ENCODE peak calls at places on chromosomes 12 and 14, in four cellular contexts. H, S, X and O are unnamed samples.

GRCh38 chr14:59688224-59689170 is 111.9 kb upstream of the CCDC175 start:
- DNase-seq in X (no peak), S (peak; percentile 19), H (peak; percentile 9), O (peak; percentile 24)

GRCh38 chr12:115383668-115384067 is 699.7 kb upstream of the TBX3 start:
- DNase-seq in X (no peak), S (no peak), H (no peak), O (no peak)

GRCh38 chr14:74531467-74531866 is 37.9 kb downstream of the ISCA2 start:
- DNase-seq in S (peak; percentile 23), X (no peak), H (peak; percentile 37), O (peak; percentile 63)

GRCh38 chr12:56629459-56630179 is 507 bp downstream of the BAZ2A start:
- DNase-seq in X (no peak), H (peak; percentile 64), S (no peak), O (no peak)

GRCh38 chr14:53148612-53149202 is 4.4 kb downstream of the DDHD1 start:
- DNase-seq in H (no peak), X (peak; percentile 57), S (no peak), O (no peak)

GRCh38 chr14:62743569-62743968 is 301.7 kb downstream of the KCNH5 start:
- DNase-seq in H (no peak), X (no peak), S (no peak), O (no peak)

GRCh38 chr12:124506832-124507153 is 60.6 kb downstream of the NCOR2 start:
- DNase-seq in X (no peak), S (no peak), H (no peak), O (no peak)

GRCh38 chr14:89493877-89494634 is 77.0 kb upstream of the FOXN3 start:
- DNase-seq in S (no peak), X (peak; percentile 47), H (no peak), O (no peak)

GRCh38 chr14:90140956-90141316 is 79.1 kb downstream of the KCNK13 start:
- DNase-seq in H (no peak), X (no peak), S (no peak), O (no peak)

GRCh38 chr14:32932921-32933622 is 5.6 kb upstream of the NPAS3 start:
- DNase-seq in X (no peak), H (no peak), S (no peak), O (no peak)

GRCh38 chr12:111410229-111411186 is 4.8 kb downstream of the SH2B3 start:
- DNase-seq in X (no peak), S (no peak), H (no peak), O (no peak)

GRCh38 chr12:77608157-77608755 is 222.4 kb upstream of the NAV3 start:
- DNase-seq in H (no peak), S (no peak), X (no peak), O (no peak)

GRCh38 chr14:58177125-58177524 is 22.8 kb upstream of the ACTR10 start:
- DNase-seq in S (no peak), X (no peak), H (no peak), O (no peak)

GRCh38 chr12:56518570-56518969 is 3.0 kb upstream of the RBMS2 start:
- DNase-seq in X (no peak), H (no peak), S (no peak), O (no peak)

GRCh38 chr12:57519758-57520007 is 631 bp downstream of the DDIT3 start:
- DNase-seq in H (no peak), X (no peak), S (no peak), O (no peak)

GRCh38 chr14:92040431-92041040 is 677 bp upstream of the TRIP11 start:
- DNase-seq in S (no peak), H (peak; percentile 11), X (peak; percentile 25), O (peak; percentile 12)

GRCh38 chr12:58586762-58587161 is 333.5 kb downstream of the LRIG3 start:
- DNase-seq in X (no peak), S (no peak), H (no peak), O (no peak)

GRCh38 chr12:47080725-47081502 is 1.2 kb upstream of the AMIGO2 start:
- DNase-seq in H (peak; percentile 23), S (no peak), X (no peak), O (no peak)

GRCh38 chr12:57270966-57271470 is 20.0 kb upstream of the STAC3 start:
- DNase-seq in X (no peak), S (no peak), H (peak; percentile 48), O (no peak)

GRCh38 chr12:21892341-21892740 is 48.9 kb downstream of the ABCC9 start:
- DNase-seq in S (no peak), X (no peak), H (no peak), O (no peak)

GRCh38 chr12:51008329-51008728 is 17.9 kb downstream of the SLC11A2 start:
- DNase-seq in X (no peak), S (no peak), H (no peak), O (no peak)

GRCh38 chr12:109523071-109523470 is 45.6 kb downstream of the UBE3B start:
- DNase-seq in S (no peak), X (no peak), H (no peak), O (no peak)

GRCh38 chr14:69054030-69054429 is 74.9 kb upstream of the ACTN1 start:
- DNase-seq in X (no peak), S (no peak), H (no peak), O (no peak)

GRCh38 chr14:35365130-35366047 is 39.2 kb downstream of the NFKBIA start:
- DNase-seq in X (no peak), S (no peak), H (no peak), O (peak; percentile 54)

GRCh38 chr14:89292579-89293348 is 124.3 kb downstream of the FOXN3 start:
- DNase-seq in X (no peak), H (no peak), S (no peak), O (no peak)

GRCh38 chr12:8697120-8697475 is 693 bp upstream of the RIMKLB start:
- DNase-seq in X (no peak), S (no peak), H (no peak), O (no peak)

GRCh38 chr12:123483602-123484273 is 25.8 kb downstream of the SNRNP35 start:
- DNase-seq in X (no peak), H (no peak), S (no peak), O (no peak)

GRCh38 chr12:33438890-33439586 is 581 bp downstream of the SYT10 start:
- DNase-seq in X (no peak), S (no peak), H (peak; percentile 40), O (no peak)

GRCh38 chr14:57057803-57058202 is 210.9 kb downstream of the EXOC5 start:
- DNase-seq in H (no peak), S (no peak), X (no peak), O (no peak)

GRCh38 chr14:22096511-22096890 is 422.9 kb upstream of the OR4E1 start:
- DNase-seq in H (no peak), S (no peak), X (no peak), O (no peak)

GRCh38 chr12:32535260-32535999 is 136.1 kb downstream of the FGD4 start:
- DNase-seq in X (no peak), H (no peak), S (no peak), O (no peak)

GRCh38 chr14:32202468-32202865 is 602 bp downstream of the RNU6-8 start:
- DNase-seq in X (no peak), H (no peak), S (no peak), O (no peak)

GRCh38 chr14:22291406-22291805 is 297.6 kb downstream of the DAD1 start:
- DNase-seq in X (no peak), S (no peak), H (no peak), O (no peak)

GRCh38 chr14:73461478-73462077 is 3.2 kb upstream of the NUMB start:
- DNase-seq in X (no peak), H (no peak), S (no peak), O (no peak)

GRCh38 chr14:78836777-78837176 is 666.6 kb downstream of the NRXN3 start:
- DNase-seq in S (peak; percentile 77), H (peak; percentile 41), X (peak; percentile 17), O (peak; percentile 36)

GRCh38 chr14:59428581-59429012 is 36.6 kb downstream of the GPR135 start:
- DNase-seq in H (no peak), S (no peak), X (no peak), O (no peak)

GRCh38 chr14:56570295-56570694 is 9.3 kb upstream of the TMEM260 start:
- DNase-seq in S (no peak), H (no peak), X (no peak), O (no peak)

GRCh38 chr14:64541261-64541970 is 875 bp downstream of the HSPA2 start:
- DNase-seq in H (no peak), S (no peak), X (no peak), O (no peak)

GRCh38 chr12:115937345-115937744 is 340.1 kb downstream of the MED13L start:
- DNase-seq in X (no peak), H (no peak), S (no peak), O (no peak)

GRCh38 chr12:50533203-50533584 is 28.4 kb downstream of the DIP2B start:
- DNase-seq in H (no peak), X (no peak), S (no peak), O (no peak)

GRCh38 chr12:119676573-119676972 is 8.6 kb downstream of the PRKAB1 start:
- DNase-seq in S (no peak), X (no peak), H (peak; percentile 23), O (no peak)
- TF ChIP-seq EGR1 in S (no peak), X (no peak), H (no peak), O (no peak)

GRCh38 chr12:45988259-45988658 is 2.1 kb downstream of the SCAF11 start:
- DNase-seq in X (no peak), S (no peak), H (no peak), O (no peak)
- H3K4me1 ChIP-seq in X (peaks cover 22% of the 10 kb centered on the region), S (no peaks in the 10 kb centered on the region), H (peaks cover 8% of the 10 kb centered on the region), O (peaks cover 13% of the 10 kb centered on the region)

DNA sequence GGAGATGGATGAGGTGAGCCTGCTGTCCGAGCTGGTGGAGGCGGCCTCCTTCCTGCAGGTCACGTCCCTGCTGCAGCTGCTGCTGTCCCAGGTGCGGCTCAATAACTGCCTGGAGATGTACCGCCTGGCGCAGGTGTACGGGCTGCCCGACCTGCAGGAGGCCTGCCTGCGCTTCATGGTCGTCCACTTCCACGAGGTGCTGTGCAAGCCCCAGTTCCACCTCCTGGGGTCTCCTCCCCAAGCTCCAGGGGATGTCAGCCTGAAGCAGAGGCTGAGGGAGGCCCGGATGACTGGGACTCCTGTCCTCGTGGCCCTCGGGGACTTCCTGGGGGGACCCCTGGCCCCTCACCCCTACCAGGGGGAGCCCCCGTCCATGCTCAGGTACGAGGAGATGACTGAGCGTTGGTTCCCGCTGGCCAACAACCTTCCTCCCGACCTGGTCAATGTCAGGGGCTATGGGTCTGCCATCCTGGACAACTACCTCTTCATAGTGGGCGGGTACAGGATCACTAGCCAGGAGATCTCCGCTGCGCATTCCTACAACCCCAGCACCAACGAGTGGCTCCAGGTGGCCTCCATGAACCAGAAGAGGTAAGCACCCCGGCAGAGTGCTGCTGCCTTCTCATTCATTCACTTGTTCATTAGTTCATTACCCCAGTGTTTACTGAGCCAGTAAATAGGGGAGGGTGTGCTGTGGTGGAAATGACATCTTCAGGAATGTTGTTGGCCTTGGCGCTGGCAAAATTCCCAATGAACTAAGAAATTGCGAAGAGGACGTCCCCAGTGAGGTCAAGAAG is 774 bp upstream of the MANSC4 start:
- DNase-seq in X (no peak), S (no peak), H (peak; percentile 30), O (no peak)
- TF ChIP-seq EGR1 in X (no peak), S (no peak), H (no peak), O (no peak)

GRCh38 chr14:101964297-101965144 is at the start of gene DYNC1H1:
- DNase-seq in H (peak; percentile 89), S (peak; percentile 64), X (peak; percentile 27), O (peak; percentile 73)
- H3K4me1 ChIP-seq in H (peaks cover 39% of the 10 kb centered on the region), S (peaks cover 1% of the 10 kb centered on the region), X (peaks cover 4% of the 10 kb centered on the region), O (peaks cover 49% of the 10 kb centered on the region)